ENCODE peak calls at places on chromosomes 3 and 15, in nine cellular contexts. Y is suprapubic skin, W is HCT116, R is GM23338, K is breast epithelium, T is transverse colon, M is SK-N-SH, S is GM12892, U is endothelial cell of umbilical vein. H is an unnamed sample.

GRCh38 chr15:86772369-86773059 is 692.8 kb downstream of the AGBL1 start:
- DNase-seq in Y (no peak), W (no peak), R (no peak), K (no peak), T (peak; percentile 14), M (no peak), S (no peak), U (no peak), H (no peak)

GRCh38 chr15:64466408-64467116 is 6.2 kb downstream of the ZNF609 start:
- DNase-seq in Y (no peak), W (no peak), R (peak; percentile 34), K (no peak), T (no peak), M (no peak), S (no peak), U (no peak), H (no peak)

GRCh38 chr15:82146990-82147461 is 101.2 kb upstream of the MEX3B start:
- DNase-seq in Y (no peak), W (peak; percentile 51), R (no peak), K (no peak), T (no peak), M (no peak), S (no peak), U (peak; percentile 93), H (no peak)

GRCh38 chr3:184336484-184337230 is 743 bp upstream of the FAM131A start:
- DNase-seq in Y (no peak), W (no peak), R (peak; percentile 83), K (peak; percentile 55), T (peak; percentile 60), M (peak; percentile 67), S (no peak), U (peak; percentile 66), H (no peak)

GRCh38 chr3:39911465-39912309 is 102.3 kb downstream of the MYRIP start:
- DNase-seq in Y (no peak), W (no peak), R (peak; percentile 53), K (no peak), T (no peak), M (no peak), S (no peak), U (peak; percentile 97), H (no peak)

GRCh38 chr3:54850484-54851003 is 77.3 kb downstream of the LRTM1 start:
- DNase-seq in Y (no peak), W (no peak), R (no peak), K (no peak), T (no peak), M (no peak), S (no peak), U (no peak), H (no peak)

GRCh38 chr3:113051222-113051804 is 60.5 kb downstream of the GTPBP8 start:
- DNase-seq in Y (peak; percentile 92), W (peak; percentile 71), R (peak; percentile 89), K (peak; percentile 86), T (peak; percentile 89), M (peak; percentile 68), S (peak; percentile 44), U (peak; percentile 82), H (peak; percentile 98)

GRCh38 chr3:136659253-136659652 is 92.9 kb downstream of the STAG1 start:
- DNase-seq in Y (no peak), W (no peak), R (peak; percentile 47), K (no peak), T (no peak), M (peak; percentile 19), S (no peak), U (peak; percentile 27), H (no peak)

GRCh38 chr3:128238100-128238459 is 84.8 kb downstream of the EEFSEC start:
- DNase-seq in Y (no peak), W (no peak), R (no peak), K (no peak), T (no peak), M (peak; percentile 36), S (no peak), U (no peak), H (no peak)

GRCh38 chr3:158683216-158683975 is 10.9 kb upstream of the LXN start:
- DNase-seq in Y (no peak), W (no peak), R (no peak), K (no peak), T (no peak), M (no peak), S (no peak), U (no peak), H (no peak)

GRCh38 chr3:17140670-17141505 is 256.1 kb downstream of the PLCL2 start:
- DNase-seq in Y (no peak), W (no peak), R (no peak), K (no peak), T (no peak), M (no peak), S (no peak), U (no peak), H (no peak)

GRCh38 chr3:50136714-50137405 is 18.3 kb upstream of the SEMA3F start:
- DNase-seq in Y (no peak), W (no peak), R (no peak), K (no peak), T (no peak), M (peak; percentile 39), S (no peak), U (no peak), H (no peak)

GRCh38 chr3:35505181-35505580 is 134.1 kb upstream of the ARPP21 start:
- DNase-seq in Y (no peak), W (no peak), R (peak; percentile 85), K (no peak), T (no peak), M (no peak), S (no peak), U (no peak), H (no peak)

GRCh38 chr3:22245817-22246583 is 495.0 kb upstream of the ZNF385D start:
- DNase-seq in Y (no peak), W (no peak), R (no peak), K (no peak), T (no peak), M (no peak), S (no peak), U (no peak), H (no peak)
- TF ChIP-seq POLR2AphosphoS5 in Y (no peak), W (no peak), R (no peak), K (no peak), T (no peak), M (no peak), S (no peak), U (no peak), H (no peak)

GRCh38 chr15:66629817-66630576 is 64.2 kb upstream of the LCTL start:
- DNase-seq in Y (no peak), W (no peak), R (no peak), K (no peak), T (no peak), M (no peak), S (no peak), U (no peak), H (no peak)

GRCh38 chr15:66631616-66632263 is 65.9 kb upstream of the LCTL start:
- DNase-seq in Y (no peak), W (no peak), R (no peak), K (no peak), T (no peak), M (peak; percentile 92), S (no peak), U (no peak), H (no peak)

GRCh38 chr15:66628976-66629723 is 63.4 kb upstream of the LCTL start:
- DNase-seq in Y (no peak), W (no peak), R (no peak), K (no peak), T (no peak), M (no peak), S (no peak), U (no peak), H (no peak)

GRCh38 chr15:66633346-66633745 is 67.5 kb upstream of the LCTL start:
- DNase-seq in Y (no peak), W (no peak), R (no peak), K (no peak), T (no peak), M (no peak), S (no peak), U (no peak), H (no peak)

DNA sequence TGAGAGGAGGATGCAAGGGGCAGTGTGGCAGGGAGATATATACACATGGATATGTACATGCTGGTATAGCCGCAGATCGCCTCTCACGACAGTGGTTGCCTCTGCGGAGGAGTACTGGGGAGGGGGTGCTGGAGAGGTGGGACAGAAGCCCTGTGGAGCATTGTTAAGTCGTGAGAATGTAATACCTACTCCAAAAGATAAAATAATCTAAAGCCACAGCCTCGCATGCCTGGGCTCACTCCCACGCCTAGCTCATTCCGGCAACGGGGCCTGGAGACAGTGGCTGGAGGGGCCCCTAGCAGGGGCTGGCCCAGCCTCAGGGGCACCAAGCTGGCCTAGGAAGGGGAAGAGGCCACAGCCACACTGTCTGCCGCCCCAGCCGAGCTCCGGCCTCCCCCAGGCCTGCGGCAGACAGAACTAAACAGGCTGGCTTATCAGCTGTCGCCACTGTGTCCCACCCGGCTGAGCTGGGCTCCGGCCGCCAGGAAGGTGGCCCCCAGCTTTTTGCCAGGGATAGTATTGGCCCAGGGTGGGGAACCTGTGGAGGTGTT is 65.1 kb upstream of the LCTL start:
- DNase-seq in Y (no peak), W (no peak), R (no peak), K (no peak), T (no peak), M (peak; percentile 76), S (no peak), U (no peak), H (no peak)
- TF ChIP-seq POLR2AphosphoS5 in Y (no peak), W (no peak), R (no peak), K (no peak), T (no peak), M (no peak), S (no peak), U (no peak), H (no peak)

DNA sequence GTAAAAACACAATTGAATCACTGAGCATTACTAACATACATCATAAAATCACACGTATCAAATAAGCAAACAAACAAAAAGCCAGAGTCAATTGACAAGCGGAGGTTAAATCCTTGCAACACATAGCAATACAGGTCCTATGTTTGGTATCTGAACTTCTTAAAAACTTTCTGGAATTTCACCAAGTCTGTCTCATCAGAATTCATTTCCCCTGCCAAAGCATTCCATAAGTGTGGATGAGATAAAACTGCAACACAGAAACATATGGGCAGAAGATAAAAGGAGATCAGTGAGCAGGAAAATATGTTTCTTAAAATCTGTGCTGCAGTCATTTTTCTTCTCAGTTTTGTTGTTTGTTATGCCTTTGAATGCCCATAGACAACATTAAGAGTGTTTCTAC is 1155.5 kb downstream of the TBL1XR1 start:
- DNase-seq in Y (no peak), W (no peak), R (no peak), K (no peak), T (no peak), M (no peak), S (no peak), U (no peak), H (no peak)
- TF ChIP-seq POLR2AphosphoS5 in Y (no peak), W (no peak), R (no peak), K (no peak), T (no peak), M (no peak), S (no peak), U (no peak), H (no peak)

DNA sequence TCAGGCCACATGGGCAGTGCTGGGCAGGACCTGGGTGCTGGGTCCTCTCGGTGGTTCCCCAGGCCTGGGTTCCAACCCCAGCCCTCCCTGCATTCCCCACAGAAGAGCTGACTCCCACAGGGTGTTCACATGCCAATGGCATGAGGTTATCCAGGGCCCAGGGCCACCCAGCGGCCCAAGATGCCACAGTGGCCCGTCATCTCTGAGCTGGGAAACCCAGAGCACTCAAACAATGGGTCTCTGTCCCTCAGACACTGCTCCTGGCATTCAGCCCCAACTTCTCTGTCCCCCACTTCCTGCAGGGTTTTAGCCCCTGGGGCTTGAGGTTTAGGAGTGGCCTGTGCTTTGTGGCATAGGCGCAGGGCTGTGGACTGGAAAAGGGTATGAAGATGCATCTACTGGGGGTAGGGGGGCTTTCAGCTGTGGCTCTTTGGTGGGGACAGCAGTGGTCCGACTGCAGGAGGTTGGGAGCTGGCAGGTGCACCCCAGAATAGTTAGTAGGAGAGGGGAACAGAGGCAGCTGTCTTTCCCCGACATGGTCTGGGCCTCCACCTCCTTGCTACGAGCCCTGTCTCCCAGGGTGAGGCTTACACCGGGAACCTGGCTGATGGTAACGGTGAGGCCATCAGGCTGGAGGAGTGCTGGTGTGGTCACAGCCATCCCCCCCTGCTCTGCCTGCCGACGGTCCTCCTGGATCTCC is 1.7 kb downstream of the CCDC9B start:
- DNase-seq in Y (no peak), W (peak; percentile 79), R (no peak), K (peak; percentile 94), T (peak; percentile 35), M (no peak), S (no peak), U (peak; percentile 19), H (no peak)
- TF ChIP-seq POLR2AphosphoS5 in Y (no peak), W (peak; percentile 14), R (no peak), K (no peak), T (peak; percentile 54), M (peak; percentile 42), S (no peak), U (peak; percentile 18), H (peak; percentile 92)